ENCODE peak calls at places on chromosomes 6 and 20, in six cellular contexts. P is ovary, I is AG10803, G is MM.1S, Q is kidney, X is uterus. O is an unnamed sample.

GRCh38 chr6:11729083-11729482 is 49.5 kb downstream of the ADTRP start:
- DNase-seq in X (no peak), P (no peak), I (no peak), Q (no peak), G (no peak), O (no peak)

GRCh38 chr6:72721346-72721745 is 99.5 kb downstream of the KCNQ5 start:
- DNase-seq in X (no peak), Q (no peak), I (peak), G (no peak), P (no peak), O (no peak)

GRCh38 chr6:106114492-106114891 is 28.4 kb downstream of the PRDM1 start:
- DNase-seq in X (no peak), I (no peak), Q (no peak), P (no peak), G (no peak), O (no peak)

GRCh38 chr6:90222008-90222407 is 74.6 kb downstream of the BACH2 start:
- DNase-seq in G (no peak), I (no peak), P (no peak), Q (no peak), X (no peak), O (no peak)

GRCh38 chr6:75266716-75267291 is 17.8 kb downstream of the TMEM30A start:
- DNase-seq in P (no peak), G (peak), Q (no peak), I (peak), X (no peak), O (no peak)

GRCh38 chr20:61508301-61508700 is 256.2 kb downstream of the CDH4 start:
- DNase-seq in Q (no peak), I (no peak), G (no peak), X (no peak), P (no peak), O (no peak)

GRCh38 chr6:165678429-165678828 is 15.4 kb upstream of the PDE10A start:
- DNase-seq in Q (no peak), G (no peak), I (no peak), P (no peak), X (no peak), O (no peak)

GRCh38 chr6:57068066-57068465 is 21.6 kb downstream of the KIAA1586 start:
- DNase-seq in G (no peak), I (peak), Q (no peak), P (no peak), X (no peak), O (no peak)

GRCh38 chr6:125332664-125333063 is 30.9 kb upstream of the HDDC2 start:
- DNase-seq in I (no peak), Q (no peak), P (no peak), X (no peak), G (no peak), O (no peak)

GRCh38 chr6:21164768-21165326 is 428.7 kb upstream of the SOX4 start:
- DNase-seq in Q (no peak), P (no peak), X (no peak), G (peak), I (peak), O (no peak)

GRCh38 chr6:24547243-24547642 is 52.5 kb downstream of the ALDH5A1 start:
- DNase-seq in I (no peak), P (no peak), X (no peak), Q (no peak), G (no peak), O (no peak)

GRCh38 chr20:48669946-48670630 is 157.7 kb downstream of the PREX1 start:
- DNase-seq in Q (peak), P (no peak), G (no peak), I (no peak), X (no peak), O (no peak)

GRCh38 chr6:169912266-169913095 is 161.1 kb downstream of the ERMARD start:
- DNase-seq in I (peak), G (no peak), Q (no peak), X (no peak), P (no peak), O (no peak)

GRCh38 chr6:28657756-28658465 is 132.2 kb downstream of the GPX5 start:
- DNase-seq in P (peak), I (peak), X (peak), G (peak), Q (no peak), O (no peak)

GRCh38 chr20:25280051-25280573 is 32.2 kb downstream of the PYGB start:
- DNase-seq in Q (peak), P (peak), X (peak), I (no peak), G (no peak), O (peak)

GRCh38 chr6:113859349-113860164 is 2.4 kb downstream of the MARCKS start:
- DNase-seq in G (no peak), I (peak), Q (peak), X (peak), P (peak), O (no peak)

GRCh38 chr20:47489448-47489872 is 12.2 kb upstream of the NCOA3 start:
- DNase-seq in X (no peak), I (no peak), P (no peak), Q (no peak), G (peak), O (no peak)

GRCh38 chr6:89298680-89299450 is 16.2 kb downstream of the GABRR2 start:
- DNase-seq in P (no peak), X (no peak), Q (no peak), G (peak), I (peak), O (no peak)

GRCh38 chr20:40197744-40198143 is 491.3 kb downstream of the MAFB start:
- DNase-seq in I (peak), G (no peak), Q (no peak), X (no peak), P (no peak), O (no peak)

GRCh38 chr20:32292548-32292947 is 15.1 kb downstream of the KIF3B start:
- DNase-seq in Q (no peak), G (no peak), P (no peak), I (no peak), X (no peak), O (peak)
- TF ChIP-seq CTCF in Q (no peak), G (no peak), P (no peak), I (no peak), X (no peak), O (no peak)

DNA sequence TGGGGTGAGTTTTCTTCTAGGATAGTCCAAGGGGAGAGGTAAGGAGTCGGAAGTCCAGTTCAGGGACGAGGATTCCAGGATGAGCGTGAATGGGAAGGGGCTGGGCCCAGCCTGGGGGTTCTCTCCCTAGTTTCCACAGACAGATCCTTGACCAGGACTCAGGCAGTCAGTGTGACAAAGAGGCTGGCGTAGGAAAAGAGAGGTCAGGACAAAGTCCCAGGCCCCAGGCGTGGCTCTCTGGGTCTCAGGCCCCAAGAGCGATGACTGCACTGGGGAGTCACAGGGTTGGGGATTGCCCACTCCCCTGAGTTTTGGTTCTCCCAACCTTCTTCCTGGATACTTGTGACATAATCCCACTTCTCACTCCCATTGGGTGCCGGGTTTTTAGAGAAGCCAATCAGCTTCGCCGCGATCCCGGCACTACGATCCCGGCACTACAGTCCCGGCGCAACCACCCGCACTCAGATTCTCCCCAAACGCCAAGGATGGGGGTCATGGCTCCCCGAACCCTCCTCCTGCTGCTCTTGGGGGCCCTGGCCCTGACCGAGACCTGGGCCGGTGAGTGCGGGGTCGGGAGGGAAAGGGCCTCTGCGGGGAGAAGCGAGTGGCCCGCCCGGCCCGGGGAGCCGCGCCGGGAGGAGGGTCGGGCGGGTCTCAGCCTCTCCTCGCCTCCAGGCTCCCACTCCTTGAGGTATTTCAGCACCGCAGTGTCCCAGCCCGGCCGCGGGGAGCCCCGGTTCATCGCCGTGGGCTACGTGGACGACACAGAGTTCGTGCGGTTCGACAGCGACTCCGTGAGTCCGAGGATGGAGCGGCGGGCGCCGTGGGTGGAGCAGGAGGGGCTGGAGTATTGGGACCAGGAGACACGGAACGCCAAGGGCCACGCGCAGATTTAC is 46.2 kb upstream of the TRIM26 start:
- DNase-seq in G (peak), X (peak), P (peak), Q (peak), I (peak), O (peak)
- TF ChIP-seq CTCF in G (peak), X (peak), P (peak), Q (no peak), I (peak), O (peak)

GRCh38 chr20:56631990-56632327 is 2.9 kb downstream of the TFAP2C start:
- DNase-seq in G (no peak), X (no peak), Q (no peak), I (peak), P (no peak), O (no peak)
- TF ChIP-seq CTCF in G (no peak), X (no peak), Q (no peak), I (no peak), P (no peak), O (no peak)

DNA sequence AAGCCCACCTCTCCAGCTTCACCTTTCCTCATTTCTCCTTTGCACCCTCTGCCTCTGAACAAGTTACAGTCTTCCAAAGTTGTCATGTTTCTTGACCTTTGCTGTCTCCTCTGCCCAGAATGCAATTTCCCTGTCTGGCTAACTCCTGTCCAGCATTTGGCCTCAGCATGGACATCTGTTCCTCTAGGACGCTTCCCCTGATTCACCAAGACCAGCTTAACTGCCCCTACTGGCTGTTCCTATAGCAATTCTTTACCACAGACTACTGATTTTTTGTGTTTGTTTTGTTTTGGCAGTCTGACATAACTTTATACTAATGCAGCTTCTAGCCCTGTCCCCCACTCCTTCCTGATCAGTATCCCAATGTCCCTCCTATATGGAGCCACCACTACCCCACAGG is 13.4 kb downstream of the GNL1 start:
- DNase-seq in Q (no peak), I (no peak), G (no peak), X (no peak), P (no peak), O (no peak)
- TF ChIP-seq CTCF in Q (no peak), I (no peak), G (no peak), X (no peak), P (no peak), O (peak)

GRCh38 chr20:37980876-37981275 is 52.4 kb downstream of the TTI1 start:
- DNase-seq in X (no peak), Q (no peak), I (no peak), P (no peak), G (no peak), O (no peak)
- TF ChIP-seq CTCF in X (no peak), Q (no peak), I (no peak), P (no peak), G (no peak), O (no peak)

DNA sequence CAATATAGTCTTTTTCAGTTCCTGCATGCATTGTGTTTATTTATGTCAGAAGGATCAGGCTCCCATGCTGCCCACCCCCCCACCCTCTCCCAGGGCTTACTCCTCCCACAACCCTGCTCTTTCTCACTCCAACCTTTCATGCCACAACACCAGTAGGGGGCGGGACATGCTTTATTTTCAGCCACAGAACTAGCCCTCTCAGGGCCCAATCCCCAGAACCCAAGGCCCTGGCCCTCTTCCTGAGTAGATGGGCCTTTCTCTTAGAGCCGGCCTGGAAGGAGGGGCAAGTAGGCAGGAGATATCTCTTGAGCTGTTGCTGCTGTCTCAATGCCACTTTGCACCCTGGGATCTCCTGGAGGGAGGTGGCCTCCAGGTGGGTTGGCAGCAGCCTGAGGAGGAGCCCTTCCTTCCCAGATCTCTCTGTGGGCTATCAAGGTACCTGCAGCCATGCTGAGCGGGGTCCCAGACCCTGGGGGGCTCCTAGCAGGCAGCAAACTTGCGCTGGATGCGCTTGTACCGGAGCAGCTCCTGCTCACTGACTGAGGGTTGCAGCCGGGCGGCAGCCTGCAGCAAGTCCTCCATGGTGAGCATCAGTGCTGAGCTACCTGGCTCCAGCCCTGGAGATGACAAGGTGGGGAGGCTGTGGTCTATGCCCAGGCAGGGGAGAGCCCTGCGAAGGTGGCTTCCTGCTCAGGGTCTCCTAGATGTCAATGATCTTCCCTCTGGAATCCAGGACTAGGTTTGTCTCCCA is 3.5 kb downstream of the GNMT start:
- DNase-seq in G (peak), Q (peak), X (no peak), P (no peak), I (peak), O (no peak)
- TF ChIP-seq CTCF in G (peak), Q (peak), X (no peak), P (no peak), I (peak), O (peak)

O was measured in chondrocyte.